ENCODE peak calls at places on chromosomes 12 and 14, in four cellular contexts. One of them, this sample, is unnamed.

GRCh38 chr14:41718477-41719166 is 111.9 kb downstream of the LRFN5 start:
- DNase-seq in H1: no peak
- DNase-seq in mesendoderm: no peak
- DNase-seq in H9: no peak
- DNase-seq in this sample: no peak

GRCh38 chr14:50410016-50410530 is 13.4 kb upstream of the CDKL1 start:
- DNase-seq in H9: no peak
- DNase-seq in mesendoderm: no peak
- DNase-seq in H1: no peak
- DNase-seq in this sample: no peak

GRCh38 chr12:116735951-116736599 is 1.8 kb downstream of the SPRING1 start:
- DNase-seq in mesendoderm: peak
- DNase-seq in H9: no peak
- DNase-seq in H1: no peak
- DNase-seq in this sample: no peak

GRCh38 chr12:124774054-124774461 is 89.6 kb downstream of the SCARB1 start:
- DNase-seq in H1: no peak
- DNase-seq in mesendoderm: no peak
- DNase-seq in H9: no peak
- DNase-seq in this sample: no peak

GRCh38 chr14:87615822-87616679 is 376.9 kb downstream of the GALC start:
- DNase-seq in mesendoderm: peak
- DNase-seq in H1: peak
- DNase-seq in H9: peak
- DNase-seq in this sample: peak

GRCh38 chr12:72075891-72076557 is 137.4 kb downstream of the TPH2 start:
- DNase-seq in H1: no peak
- DNase-seq in H9: peak
- DNase-seq in mesendoderm: no peak
- DNase-seq in this sample: no peak

GRCh38 chr12:13000935-13001724 is 1.1 kb upstream of the HEBP1 start:
- DNase-seq in H9: peak
- DNase-seq in mesendoderm: peak
- DNase-seq in H1: no peak
- DNase-seq in this sample: peak

GRCh38 chr14:81940636-81941035 is 407.0 kb upstream of the SEL1L start:
- DNase-seq in H9: no peak
- DNase-seq in mesendoderm: no peak
- DNase-seq in H1: no peak
- DNase-seq in this sample: no peak

GRCh38 chr14:33999771-34000291 is 49.0 kb upstream of the EGLN3 start:
- DNase-seq in mesendoderm: no peak
- DNase-seq in H1: no peak
- DNase-seq in H9: no peak
- DNase-seq in this sample: no peak

GRCh38 chr14:33996450-33996849 is 45.6 kb upstream of the EGLN3 start:
- DNase-seq in mesendoderm: no peak
- DNase-seq in H1: no peak
- DNase-seq in H9: no peak
- DNase-seq in this sample: no peak

GRCh38 chr14:34000396-34000795 is 49.5 kb upstream of the EGLN3 start:
- DNase-seq in mesendoderm: no peak
- DNase-seq in H1: no peak
- DNase-seq in H9: no peak
- DNase-seq in this sample: no peak

GRCh38 chr14:33998263-33998662 is 47.4 kb upstream of the EGLN3 start:
- DNase-seq in H1: no peak
- DNase-seq in H9: no peak
- DNase-seq in mesendoderm: no peak
- DNase-seq in this sample: no peak

DNA sequence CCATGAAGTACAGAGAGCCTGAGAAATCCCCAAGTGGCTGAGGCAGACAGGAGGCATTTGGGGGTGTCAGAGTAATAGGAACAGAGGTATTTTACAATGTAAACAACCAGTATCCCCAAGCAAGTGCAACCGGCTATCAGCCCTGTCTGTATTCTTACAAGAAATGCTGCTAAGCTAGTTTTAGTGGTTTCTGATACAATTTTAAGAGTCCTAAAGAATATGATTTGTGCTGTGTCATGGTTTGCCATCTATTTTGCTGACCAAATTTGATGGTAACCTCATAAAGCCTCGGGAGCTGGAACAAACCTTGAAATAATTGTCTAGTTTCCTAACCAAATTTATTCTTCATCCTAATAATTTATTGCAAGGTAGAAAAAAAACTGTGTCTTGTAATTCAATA is 46.7 kb upstream of the EGLN3 start:
- DNase-seq in H9: no peak
- DNase-seq in mesendoderm: no peak
- DNase-seq in H1: no peak
- DNase-seq in this sample: no peak
- H3K9ac ChIP-seq in H9: no peak
- H3K9ac ChIP-seq in mesendoderm: no peak
- H3K9ac ChIP-seq in H1: no peak
- H3K9ac ChIP-seq in this sample: no peak

DNA sequence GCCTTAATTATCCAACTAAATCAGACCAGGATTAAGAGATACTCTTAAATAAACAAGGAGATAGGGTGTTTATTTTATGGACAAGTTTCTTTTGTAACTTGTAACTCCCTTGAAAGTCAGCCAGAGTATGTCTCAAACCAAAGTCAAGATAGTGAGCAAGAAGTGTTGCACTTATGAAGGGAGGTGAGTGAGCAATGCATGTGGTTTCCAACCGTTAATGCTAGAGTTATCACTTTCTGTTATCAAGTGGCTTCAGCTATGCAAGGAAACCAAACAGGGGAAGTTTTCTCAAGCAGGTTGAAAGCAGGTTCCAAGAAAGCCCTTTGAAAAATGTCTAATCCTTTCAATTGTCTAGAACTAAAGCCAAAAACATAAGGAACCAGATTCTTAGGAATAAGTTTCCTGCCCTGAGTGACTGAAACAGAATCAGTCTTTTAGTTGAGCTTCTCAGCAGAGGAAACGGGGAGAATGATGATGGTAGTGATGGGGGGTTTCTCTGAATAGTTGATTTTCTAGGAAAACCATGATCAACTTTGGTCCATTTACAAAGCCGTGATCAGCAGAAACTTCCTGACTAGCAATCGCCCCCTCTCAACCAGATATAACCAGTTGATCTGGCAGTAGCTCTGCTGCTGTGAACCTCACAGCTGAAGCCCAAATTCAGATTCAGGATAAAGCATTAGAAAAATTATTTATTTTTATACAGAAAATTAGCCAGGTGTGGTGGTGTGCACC is 128.4 kb downstream of the DAD1 start:
- DNase-seq in mesendoderm: no peak
- DNase-seq in H1: no peak
- DNase-seq in H9: no peak
- DNase-seq in this sample: peak
- H3K56ac ChIP-seq in mesendoderm: no peak
- H3K56ac ChIP-seq in H1: no peak
- H3K56ac ChIP-seq in H9: no peak
- H3K56ac ChIP-seq in this sample: no peak

DNA sequence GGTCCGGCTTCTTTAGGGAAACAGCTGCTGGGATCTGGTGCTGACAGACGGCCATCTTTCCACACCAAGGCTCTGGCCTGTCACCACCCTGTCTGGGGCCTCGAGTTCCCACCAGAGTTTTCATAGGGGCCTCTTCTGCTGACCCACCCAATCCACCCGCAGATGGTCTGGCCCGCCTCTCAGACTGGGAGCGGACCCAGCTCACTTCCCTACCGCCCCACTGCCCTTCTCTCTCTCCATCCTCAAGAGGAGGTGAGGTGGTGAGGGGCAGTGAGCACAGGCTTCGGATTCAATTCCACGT is 12.2 kb upstream of the RPS6KL1 start:
- DNase-seq in H1: no peak
- DNase-seq in H9: no peak
- DNase-seq in mesendoderm: no peak
- DNase-seq in this sample: no peak
- H3K9ac ChIP-seq in H1: no peak
- H3K9ac ChIP-seq in H9: no peak
- H3K9ac ChIP-seq in mesendoderm: no peak
- H3K9ac ChIP-seq in this sample: no peak

DNA sequence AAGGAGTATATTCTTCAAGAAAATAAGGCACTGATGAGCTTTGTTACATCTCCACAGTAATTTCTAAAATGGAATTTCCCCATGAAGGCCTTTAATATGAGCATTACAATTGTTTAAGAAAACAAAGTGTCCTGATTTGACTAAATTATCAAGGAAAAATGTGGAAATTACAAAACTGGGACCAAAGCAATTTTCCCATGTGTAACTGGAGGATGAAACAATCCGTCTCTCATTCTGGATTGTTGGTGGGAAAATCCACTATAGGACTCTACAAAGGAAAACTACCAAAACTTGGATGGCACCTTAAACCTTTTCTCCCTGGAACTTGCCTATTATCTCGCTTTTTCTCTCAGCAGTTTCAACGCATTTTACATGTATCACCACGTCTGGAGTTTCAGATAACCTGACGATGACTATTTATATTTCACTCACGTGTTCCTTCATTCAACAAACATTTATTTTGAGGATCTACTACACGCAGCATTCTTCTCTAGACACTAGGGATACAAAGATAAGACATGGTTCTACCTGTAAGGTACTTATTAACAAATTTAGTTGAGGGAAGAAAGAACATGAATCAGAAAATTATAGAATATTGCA is 92.0 kb upstream of the EEA1 start:
- DNase-seq in H9: no peak
- DNase-seq in mesendoderm: no peak
- DNase-seq in H1: no peak
- DNase-seq in this sample: no peak
- H3K56ac ChIP-seq in H9: no peak
- H3K56ac ChIP-seq in mesendoderm: no peak
- H3K56ac ChIP-seq in H1: no peak
- H3K56ac ChIP-seq in this sample: no peak

GRCh38 chr14:88791629-88792571 is 853 bp downstream of the EML5 start:
- DNase-seq in mesendoderm: peak
- DNase-seq in H9: peak
- DNase-seq in H1: no peak
- DNase-seq in this sample: no peak
- H3K9ac ChIP-seq in mesendoderm: no peak
- H3K9ac ChIP-seq in H9: no peak
- H3K9ac ChIP-seq in H1: peak
- H3K9ac ChIP-seq in this sample: peak

GRCh38 chr12:104750061-104750460 is 208.0 kb downstream of the SLC41A2 start:
- DNase-seq in H1: no peak
- DNase-seq in H9: peak
- DNase-seq in mesendoderm: no peak
- DNase-seq in this sample: peak
- H3K56ac ChIP-seq in H1: no peak
- H3K56ac ChIP-seq in H9: no peak
- H3K56ac ChIP-seq in mesendoderm: no peak
- H3K56ac ChIP-seq in this sample: no peak

DNA sequence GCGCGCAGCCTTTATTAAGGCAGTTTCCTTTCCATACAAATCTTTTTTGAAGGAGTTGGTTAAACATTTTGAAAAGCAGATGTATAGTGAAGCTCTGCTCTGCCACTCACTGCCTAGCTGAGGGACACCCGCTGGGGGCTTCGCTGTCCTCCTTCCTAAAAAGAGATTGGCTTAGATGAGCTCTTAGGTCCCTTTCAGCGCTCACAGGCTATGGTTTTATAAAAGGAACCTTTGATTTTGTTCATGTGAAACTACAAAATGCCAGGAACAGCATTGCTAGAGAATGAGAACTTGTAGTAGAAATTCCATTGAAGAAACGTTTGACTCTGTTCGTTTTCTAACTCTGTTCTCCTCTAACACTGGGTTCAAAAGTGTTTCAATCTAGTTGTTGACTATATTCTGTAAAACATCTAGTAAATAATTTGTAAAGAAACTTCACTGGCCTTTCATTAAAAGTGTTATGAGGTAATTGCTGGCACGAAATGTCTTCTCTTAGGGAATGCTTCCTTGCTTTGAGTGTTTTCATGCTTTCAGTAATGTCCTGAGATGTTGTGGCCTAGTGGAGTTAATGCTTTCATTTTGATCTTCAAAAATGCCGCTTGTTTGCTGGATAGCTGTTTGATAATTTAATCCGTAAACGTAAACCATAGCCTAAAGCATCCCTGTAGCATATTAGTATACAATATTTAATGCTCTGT is 1.6 kb downstream of the MARK3 start:
- DNase-seq in mesendoderm: peak
- DNase-seq in H1: no peak
- DNase-seq in H9: no peak
- DNase-seq in this sample: peak
- H3K9ac ChIP-seq in mesendoderm: peak
- H3K9ac ChIP-seq in H1: no peak
- H3K9ac ChIP-seq in H9: peak
- H3K9ac ChIP-seq in this sample: peak

This sample was measured in IMR-90.